ENCODE peak calls at places on chromosomes 13 and 19, in five cellular contexts. Z is ascending aorta, D is cardiac fibroblast, C is Panc1, X is coronary artery. A is an unnamed sample.

GRCh38 chr13:31236211-31236786 is 36.5 kb downstream of the B3GLCT start:
- DNase-seq in Z (no peak), D (peak), C (no peak), X (no peak), A (peak)

GRCh38 chr13:49112782-49113525 is 107.2 kb upstream of the MLNR start:
- DNase-seq in Z (no peak), D (peak), C (no peak), X (no peak), A (no peak)

GRCh38 chr19:53868892-53869804 is 1.5 kb downstream of the MYADM start:
- DNase-seq in Z (peak), D (peak), C (no peak), X (peak), A (peak)

GRCh38 chr13:113470073-113470472 is 16.8 kb upstream of the ADPRHL1 start:
- DNase-seq in Z (no peak), D (no peak), C (no peak), X (no peak), A (no peak)

GRCh38 chr13:97976551-97977375 is 23.3 kb downstream of the IPO5 start:
- DNase-seq in Z (no peak), D (no peak), C (no peak), X (no peak), A (no peak)

GRCh38 chr13:38463047-38463446 is 113.4 kb downstream of the UFM1 start:
- DNase-seq in Z (no peak), D (no peak), C (no peak), X (no peak), A (no peak)

GRCh38 chr13:24683833-24684599 is 3.8 kb downstream of the ATP12A start:
- DNase-seq in Z (no peak), D (peak), C (no peak), X (no peak), A (peak)

GRCh38 chr19:51565583-51565982 is 5.5 kb upstream of the ZNF175 start:
- DNase-seq in Z (no peak), D (no peak), C (no peak), X (no peak), A (no peak)

GRCh38 chr13:50685491-50685890 is 158.0 kb downstream of the DLEU7 start:
- DNase-seq in Z (peak), D (peak), C (no peak), X (no peak), A (no peak)

GRCh38 chr13:29922281-29922821 is 71.9 kb upstream of the UBL3 start:
- DNase-seq in Z (no peak), D (peak), C (no peak), X (no peak), A (no peak)

GRCh38 chr19:4748589-4748988 is 24.9 kb upstream of the DPP9 start:
- DNase-seq in Z (no peak), D (no peak), C (no peak), X (no peak), A (no peak)

GRCh38 chr13:77896536-77896935 is 22.1 kb downstream of the EDNRB start:
- DNase-seq in Z (peak), D (peak), C (no peak), X (no peak), A (no peak)

GRCh38 chr19:33755314-33756020 is 41.2 kb upstream of the KCTD15 start:
- DNase-seq in Z (no peak), D (no peak), C (no peak), X (no peak), A (no peak)

GRCh38 chr19:49200238-49200862 is 42.8 kb downstream of the TRPM4 start:
- DNase-seq in Z (no peak), D (peak), C (no peak), X (no peak), A (peak)

GRCh38 chr19:40560092-40560507 is 16.6 kb upstream of the SHKBP1 start:
- DNase-seq in Z (no peak), D (no peak), C (no peak), X (no peak), A (no peak)

GRCh38 chr19:23817519-23817918 is 58.8 kb upstream of the ZNF681 start:
- DNase-seq in Z (no peak), D (peak), C (no peak), X (no peak), A (peak)
- TF ChIP-seq CTCF in Z (no peak), D (peak), C (peak), X (no peak), A (peak)

GRCh38 chr19:9494096-9494495 is 4.3 kb downstream of the ZNF560 start:
- DNase-seq in Z (no peak), D (no peak), C (no peak), X (no peak), A (no peak)

GRCh38 chr19:9500796-9501195 is 2.4 kb upstream of the ZNF560 start:
- DNase-seq in Z (no peak), D (no peak), C (no peak), X (no peak), A (no peak)

GRCh38 chr19:9498183-9498902 is at the start of gene ZNF560:
- DNase-seq in Z (no peak), D (peak), C (no peak), X (no peak), A (peak)
- TF ChIP-seq CTCF in Z (no peak), D (peak), C (no peak), X (no peak), A (peak)

GRCh38 chr13:59547950-59548349 is 615.8 kb downstream of the DIAPH3 start:
- DNase-seq in Z (no peak), D (no peak), C (no peak), X (no peak), A (no peak)
- TF ChIP-seq CTCF in Z (no peak), D (no peak), C (no peak), X (no peak), A (no peak)

DNA sequence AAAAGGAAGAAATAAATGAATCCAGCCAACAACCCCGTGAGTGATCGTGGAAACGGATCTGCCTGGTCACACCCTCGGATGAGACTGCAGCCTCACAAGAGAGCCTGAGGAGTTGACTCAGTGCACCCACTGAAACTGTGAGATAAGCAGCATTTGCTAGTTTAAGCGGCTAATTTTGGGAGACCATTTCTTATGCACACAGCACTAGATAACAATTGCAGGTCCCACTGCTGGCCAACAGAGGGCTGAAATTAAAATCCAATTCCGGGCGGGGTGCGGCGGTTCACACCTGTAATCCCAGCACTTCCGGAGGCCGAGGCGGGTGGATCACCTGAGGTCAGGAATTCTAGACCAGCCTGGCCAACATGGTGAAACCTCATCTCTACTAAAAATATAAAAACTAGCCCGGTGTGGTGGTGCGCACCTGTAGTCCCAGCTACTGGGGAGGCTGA is 3.6 kb downstream of the UQCR11 start:
- DNase-seq in Z (no peak), D (no peak), C (no peak), X (no peak), A (no peak)
- TF ChIP-seq CTCF in Z (no peak), D (peak), C (no peak), X (no peak), A (peak)

DNA sequence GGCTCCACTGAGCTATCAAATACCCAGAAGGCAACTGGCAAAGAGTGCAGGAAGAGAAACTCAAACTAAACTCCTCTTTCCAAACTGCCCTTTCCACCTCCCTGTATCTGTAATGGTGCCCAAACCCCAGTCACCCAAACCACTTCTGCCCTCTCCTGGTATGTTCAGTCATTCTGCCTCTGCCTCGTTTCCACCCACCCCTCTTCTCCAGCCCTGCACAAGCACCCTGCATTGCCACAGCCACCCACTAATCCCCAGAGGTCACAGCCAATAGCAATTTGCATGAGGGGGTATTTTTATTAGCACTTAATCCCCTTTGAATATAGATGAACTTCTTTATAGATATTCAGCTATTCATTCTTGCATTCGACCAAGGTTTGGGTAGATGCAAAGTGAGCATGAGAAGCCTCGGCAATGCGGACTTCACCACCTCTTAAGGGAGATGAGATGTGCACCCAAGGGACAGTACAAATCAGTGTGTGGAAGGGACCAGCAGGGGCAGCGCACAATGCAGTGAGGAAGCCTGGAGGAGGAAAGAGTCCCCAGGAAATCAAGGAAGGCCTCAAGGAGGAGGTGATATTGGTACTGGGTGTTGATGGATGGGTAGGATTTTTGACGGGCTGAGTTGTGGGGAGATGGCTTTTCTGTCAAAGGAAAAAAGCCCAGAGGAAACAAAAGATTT is 12.4 kb downstream of the TMEM272 start:
- DNase-seq in Z (no peak), D (peak), C (no peak), X (no peak), A (peak)
- TF ChIP-seq CTCF in Z (peak), D (peak), C (peak), X (no peak), A (peak)

DNA sequence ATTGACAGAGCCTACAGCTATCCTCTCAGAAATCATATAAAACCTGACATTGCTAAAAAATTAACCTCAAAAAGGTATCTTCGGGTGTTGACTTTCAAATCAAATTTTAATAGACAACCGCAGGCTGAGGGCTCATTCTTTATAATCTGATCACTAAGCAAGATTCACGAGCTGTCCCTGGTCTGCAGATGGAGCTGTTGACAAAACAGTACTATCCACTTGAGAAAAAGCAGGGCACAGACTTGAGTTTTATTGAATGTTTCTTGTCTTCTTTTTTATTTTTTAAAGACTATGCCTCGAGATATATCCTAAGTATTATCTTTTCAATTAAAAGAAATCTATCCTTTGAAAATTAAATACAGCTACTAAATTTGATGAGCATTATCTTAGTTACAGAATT is 540.5 kb downstream of the PCDH9 start:
- DNase-seq in Z (no peak), D (peak), C (no peak), X (no peak), A (no peak)
- TF ChIP-seq CTCF in Z (no peak), D (peak), C (peak), X (no peak), A (no peak)

A was measured in activated CD8-positive, alpha-beta T cell treated with anti-CD3 and anti-CD28 coated beads for 36 hours.